ENCODE peak calls at places on chromosomes 12 and 14, in four cellular contexts. P is stimulated activated CD4-positive, alpha-beta T cell treated with anti-CD3 and anti-CD28 coated beads, Interleukin-2, amount 100 ng/mL, for 48 hours; F is cerebellum; G is NCI-H1694 treated with DMSO at 0.1 percent for 48 hours. D is an unnamed sample.

GRCh38 chr12:122505419-122506051 is 4.8 kb upstream of the ZCCHC8 start:
- DNase-seq in P (no peak), F (no peak), G (no peak), D (no peak)

GRCh38 chr14:92867246-92867925 is 55.6 kb upstream of the CHGA start:
- DNase-seq in P (no peak), F (peak), G (peak), D (no peak)

GRCh38 chr14:32078794-32079663 is 1.9 kb downstream of the ARHGAP5 start:
- DNase-seq in P (peak), F (no peak), G (no peak), D (no peak)

GRCh38 chr12:71159260-71159659 is 1.5 kb upstream of the TSPAN8 start:
- DNase-seq in P (no peak), F (no peak), G (no peak), D (no peak)

GRCh38 chr14:104460920-104461651 is 118.5 kb upstream of the C14orf180 start:
- DNase-seq in P (no peak), F (no peak), G (no peak), D (no peak)

GRCh38 chr12:61524851-61525250 is 735.4 kb upstream of the USP15 start:
- DNase-seq in P (no peak), F (no peak), G (no peak), D (no peak)

GRCh38 chr12:2076728-2077127 is 23.9 kb downstream of the CACNA1C start:
- DNase-seq in P (no peak), F (no peak), G (no peak), D (no peak)

GRCh38 chr14:52694761-52695480 is 437 bp downstream of the ERO1A start:
- DNase-seq in P (peak), F (peak), G (peak), D (no peak)

GRCh38 chr12:21169878-21170472 is 39.0 kb downstream of the SLCO1B1 start:
- DNase-seq in P (peak), F (no peak), G (peak), D (no peak)

GRCh38 chr12:116924558-116925453 is 14.1 kb downstream of the FBXW8 start:
- DNase-seq in P (peak), F (no peak), G (no peak), D (no peak)

GRCh38 chr12:53152390-53152789 is 28.1 kb upstream of the ZNF740 start:
- DNase-seq in P (no peak), F (no peak), G (no peak), D (no peak)

GRCh38 chr12:7609480-7609879 is 56.2 kb downstream of the APOBEC1 start:
- DNase-seq in P (no peak), F (no peak), G (no peak), D (no peak)

GRCh38 chr14:30849354-30849753 is 25.0 kb upstream of the COCH start:
- DNase-seq in P (no peak), F (no peak), G (no peak), D (no peak)

GRCh38 chr14:48575772-48576171 is 900.4 kb upstream of the MDGA2 start:
- DNase-seq in P (no peak), F (no peak), G (no peak), D (no peak)

GRCh38 chr12:130367523-130367922 is 29.8 kb downstream of the PIWIL1 start:
- DNase-seq in P (no peak), F (no peak), G (no peak), D (no peak)

GRCh38 chr14:97250925-97251324 is 453.7 kb downstream of the VRK1 start:
- DNase-seq in P (no peak), F (no peak), G (no peak), D (no peak)

GRCh38 chr12:80701388-80701787 is 6.0 kb upstream of the MYF6 start:
- DNase-seq in P (no peak), F (no peak), G (no peak), D (no peak)

GRCh38 chr14:22484638-22485037 is 104.4 kb downstream of the DAD1 start:
- DNase-seq in P (no peak), F (no peak), G (no peak), D (no peak)

GRCh38 chr12:58025431-58025830 is 84.1 kb downstream of the ATP23 start:
- DNase-seq in P (no peak), F (no peak), G (no peak), D (no peak)

GRCh38 chr12:64696065-64696741 is 63.0 kb downstream of the GNS start:
- DNase-seq in P (no peak), F (peak), G (peak), D (no peak)

GRCh38 chr12:49233842-49234526 is 30.9 kb upstream of the TUBA1C start:
- DNase-seq in P (no peak), F (peak), G (peak), D (peak)

GRCh38 chr12:102423447-102423846 is 56.9 kb downstream of the IGF1 start:
- DNase-seq in P (no peak), F (no peak), G (no peak), D (no peak)

GRCh38 chr14:67725171-67725570 is 23.5 kb downstream of the RDH12 start:
- DNase-seq in P (no peak), F (no peak), G (no peak), D (no peak)

GRCh38 chr14:75655235-75655634 is 5.4 kb downstream of the ERG28 start:
- DNase-seq in P (no peak), F (no peak), G (no peak), D (no peak)